ENCODE peak calls at places on chromosomes 2 and 18, in four cellular contexts. P, H, B and Z are unnamed samples. For H3K4me1, the result is how much of the 10 kb centered on the place peaks cover.

GRCh38 chr2:48856657-48857056 is 101.1 kb upstream of the LHCGR start:
- DNase-seq in P (no peak), H (no peak), B (no peak), Z (no peak)

GRCh38 chr2:174835797-174836255 is 71.6 kb upstream of the CHRNA1 start:
- DNase-seq in P (no peak), H (peak), B (no peak), Z (no peak)

GRCh38 chr2:71672011-71672639 is 218.8 kb downstream of the DYSF start:
- DNase-seq in P (peak), H (peak), B (no peak), Z (no peak)

GRCh38 chr2:112159454-112159921 is 21.3 kb downstream of the FBLN7 start:
- DNase-seq in P (no peak), H (no peak), B (no peak), Z (no peak)

GRCh38 chr18:48330016-48330991 is 78.9 kb downstream of the ZBTB7C start:
- DNase-seq in P (no peak), H (no peak), B (no peak), Z (no peak)

GRCh38 chr2:11071207-11071606 is 84.1 kb upstream of the SLC66A3 start:
- DNase-seq in P (no peak), H (no peak), B (no peak), Z (no peak)

GRCh38 chr2:188524519-188525113 is 232.9 kb downstream of the GULP1 start:
- DNase-seq in P (peak), H (peak), B (no peak), Z (no peak)

GRCh38 chr2:72141881-72142742 is 5.5 kb downstream of the CYP26B1 start:
- DNase-seq in P (peak), H (no peak), B (no peak), Z (no peak)

GRCh38 chr2:241312082-241312481 is 3.4 kb downstream of the HDLBP start:
- DNase-seq in P (no peak), H (no peak), B (no peak), Z (no peak)

GRCh38 chr2:144426981-144427479 is 92.9 kb downstream of the ZEB2 start:
- DNase-seq in P (no peak), H (no peak), B (no peak), Z (no peak)

GRCh38 chr18:79749251-79750191 is 48.2 kb upstream of the KCNG2 start:
- DNase-seq in P (no peak), H (no peak), B (no peak), Z (no peak)

GRCh38 chr2:85935170-85935745 is 46.5 kb upstream of the ST3GAL5 start:
- DNase-seq in P (no peak), H (no peak), B (no peak), Z (no peak)

GRCh38 chr2:72166281-72166680 is 18.6 kb upstream of the CYP26B1 start:
- DNase-seq in P (no peak), H (no peak), B (no peak), Z (no peak)

DNA sequence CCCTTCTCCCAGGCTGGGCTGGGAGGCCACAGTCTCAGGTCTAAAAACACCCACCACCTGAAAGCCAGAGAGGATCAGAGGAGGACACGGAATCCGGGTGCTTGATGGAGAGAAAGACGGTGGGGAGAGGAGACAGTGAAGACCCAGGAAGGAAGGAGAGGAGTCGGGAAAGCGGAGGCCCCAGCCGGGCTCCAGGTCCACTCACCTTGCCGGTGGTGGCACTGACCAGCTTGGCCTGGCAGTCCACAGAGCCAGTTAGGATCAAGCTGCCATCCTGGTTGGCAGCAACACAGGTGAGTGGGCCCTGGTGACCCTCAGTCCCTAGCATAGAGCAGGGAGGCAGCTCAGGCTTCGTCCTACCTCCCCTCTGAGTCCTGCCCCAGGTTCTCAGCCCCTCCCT is 4.3 kb downstream of the AAMP start:
- DNase-seq in P (no peak), H (no peak), B (no peak), Z (no peak)
- H3K4me1 ChIP-seq in P (under half), H (under half), B (under half), Z (under half)

DNA sequence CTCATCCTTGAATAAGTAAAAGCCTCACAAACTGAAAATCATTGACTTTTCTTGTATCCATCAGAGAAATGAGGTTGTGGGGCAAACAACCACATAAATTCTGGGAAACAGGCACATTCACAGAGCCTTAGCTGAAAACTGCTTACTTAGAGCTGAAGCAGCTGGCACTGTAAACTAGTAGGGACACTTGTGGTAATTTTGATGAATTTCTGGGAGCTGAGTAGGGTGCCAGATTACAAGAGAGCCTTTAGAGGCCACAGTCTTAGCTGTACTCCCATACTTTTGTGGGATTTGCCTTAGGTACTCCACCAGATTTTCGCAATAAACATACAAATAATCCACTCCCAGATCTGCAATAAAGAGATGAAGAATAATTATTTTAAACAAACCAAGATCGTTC is 315.2 kb downstream of the TMX3 start:
- DNase-seq in P (no peak), H (no peak), B (no peak), Z (no peak)
- H3K4me3 ChIP-seq in P (no peak), H (no peak), B (no peak), Z (no peak)

GRCh38 chr18:10317864-10318685 is 136.4 kb upstream of the APCDD1 start:
- DNase-seq in P (no peak), H (no peak), B (no peak), Z (no peak)
- H3K27ac ChIP-seq in P (no peak), H (no peak), B (no peak), Z (no peak)

GRCh38 chr2:102052367-102052764 is 60.6 kb downstream of the IL1R2 start:
- DNase-seq in P (no peak), H (no peak), B (no peak), Z (no peak)
- H3K4me1 ChIP-seq in P (under half), H (under half), B (under half), Z (under half)